ENCODE peak calls at places on chromosomes 16 and 17, in ten cellular contexts. S is AG20443, N is AG08395, I is NCI-H748 treated with DMSO at 0.1 percent for 48 hours, U is AG09319, J is substantia nigra, R is GM12891, T is HTR-8/SVneo, Y is NCI-H146, V is astrocyte of the cerebellum. K is an unnamed sample.

GRCh38 chr16:167117-167462 is 1.3 kb downstream of the HBM start:
- DNase-seq in T (no peak), N (no peak), J (no peak), V (no peak), S (no peak), U (no peak), R (no peak), I (no peak), Y (no peak), K (no peak)

GRCh38 chr17:49190932-49191331 is 19.4 kb downstream of the GNGT2 start:
- DNase-seq in T (no peak), R (no peak), J (no peak), Y (no peak), U (no peak), I (no peak), N (no peak), S (no peak), V (no peak), K (no peak)

GRCh38 chr17:75496005-75496404 is 19.3 kb downstream of the CASKIN2 start:
- DNase-seq in V (no peak), Y (no peak), T (no peak), U (no peak), J (no peak), R (no peak), S (no peak), I (no peak), N (no peak), K (no peak)

GRCh38 chr16:55328611-55329569 is 4.9 kb downstream of the IRX6 start:
- DNase-seq in J (no peak), S (no peak), U (no peak), V (no peak), T (no peak), N (no peak), Y (no peak), I (no peak), R (no peak), K (no peak)

GRCh38 chr17:1005361-1005946 is 8.5 kb downstream of the TIMM22 start:
- DNase-seq in V (peak), Y (no peak), R (no peak), I (peak), U (peak), J (peak), S (peak), N (peak), T (no peak), K (peak)

GRCh38 chr17:32350662-32351418 is 883 bp downstream of the ZNF207 start:
- DNase-seq in V (no peak), Y (peak), S (peak), N (peak), U (no peak), J (no peak), I (no peak), R (no peak), T (no peak), K (peak)

GRCh38 chr17:55540414-55541091 is 29.3 kb upstream of the SMIM36 start:
- DNase-seq in I (no peak), J (no peak), N (peak), R (no peak), S (peak), T (no peak), U (no peak), V (no peak), Y (no peak), K (no peak)

GRCh38 chr17:77245162-77245926 is 104.6 kb downstream of the SEC14L1 start:
- DNase-seq in R (peak), N (no peak), J (no peak), S (no peak), Y (no peak), U (no peak), T (no peak), V (no peak), I (no peak), K (no peak)

GRCh38 chr16:58032710-58033293 is 7.2 kb downstream of the MMP15 start:
- DNase-seq in S (no peak), V (no peak), I (no peak), T (no peak), U (no peak), J (peak), Y (no peak), N (no peak), R (no peak), K (no peak)

GRCh38 chr17:63309021-63309420 is 137.1 kb downstream of the CYB561 start:
- DNase-seq in T (no peak), V (no peak), Y (no peak), S (no peak), I (no peak), R (no peak), J (no peak), N (no peak), U (no peak), K (no peak)

GRCh38 chr16:47408491-47408890 is 52.4 kb downstream of the ITFG1 start:
- DNase-seq in I (no peak), T (no peak), S (no peak), U (no peak), N (no peak), Y (no peak), R (no peak), J (no peak), V (no peak), K (no peak)

GRCh38 chr16:58346831-58347371 is 45.4 kb upstream of the GINS3 start:
- DNase-seq in R (no peak), V (no peak), T (no peak), N (no peak), I (no peak), S (no peak), U (no peak), Y (no peak), J (no peak), K (no peak)

GRCh38 chr17:46179375-46179999 is 13.7 kb downstream of the KANSL1 start:
- DNase-seq in I (no peak), U (no peak), R (peak), T (no peak), S (no peak), J (no peak), N (no peak), Y (no peak), V (no peak), K (no peak)

GRCh38 chr16:4682084-4682581 is 11.2 kb upstream of the NUDT16L1 start:
- DNase-seq in I (no peak), N (no peak), U (no peak), T (no peak), S (no peak), V (no peak), Y (no peak), J (no peak), R (no peak), K (no peak)

GRCh38 chr16:57736419-57737281 is 1.1 kb downstream of the KATNB1 start:
- DNase-seq in J (peak), N (peak), V (peak), I (no peak), Y (peak), T (peak), U (peak), R (no peak), S (peak), K (peak)

GRCh38 chr17:39923836-39924690 is 3.3 kb downstream of the ORMDL3 start:
- DNase-seq in S (peak), I (no peak), N (peak), R (no peak), V (no peak), J (no peak), Y (no peak), T (no peak), U (no peak), K (no peak)

GRCh38 chr17:67829331-67829730 is 4.0 kb downstream of the BPTF start:
- DNase-seq in J (no peak), N (no peak), V (no peak), U (no peak), R (no peak), T (no peak), S (no peak), Y (no peak), I (no peak), K (no peak)

GRCh38 chr17:74240637-74241036 is 27.3 kb downstream of the TTYH2 start:
- DNase-seq in T (no peak), I (no peak), V (no peak), N (no peak), S (no peak), J (no peak), Y (no peak), R (no peak), U (no peak), K (no peak)